ENCODE peak calls at places on chromosomes 13 and 19, in eight cellular contexts. Y, F, G, D, Q, A, V and J are unnamed samples.

GRCh38 chr13:62556973-62557372 is 1141.3 kb upstream of the PCDH20 start:
- DNase-seq in Y (no peak), F (no peak), G (no peak), D (no peak), Q (no peak), A (no peak), V (no peak), J (no peak)

GRCh38 chr13:50375792-50376191 is 360.5 kb downstream of the KCNRG start:
- DNase-seq in Y (no peak), F (peak; percentile 68), G (peak; percentile 35), D (no peak), Q (no peak), A (no peak), V (peak; percentile 57), J (no peak)

GRCh38 chr13:20151016-20151415 is 9.8 kb downstream of the GJA3 start:
- DNase-seq in Y (no peak), F (no peak), G (no peak), D (no peak), Q (no peak), A (no peak), V (no peak), J (no peak)

GRCh38 chr13:99050983-99051488 is 73.2 kb upstream of the DOCK9 start:
- DNase-seq in Y (no peak), F (no peak), G (no peak), D (no peak), Q (no peak), A (no peak), V (no peak), J (no peak)

GRCh38 chr13:112032186-112032835 is 34.6 kb upstream of the SOX1 start:
- DNase-seq in Y (no peak), F (peak; percentile 13), G (no peak), D (no peak), Q (no peak), A (no peak), V (no peak), J (no peak)

GRCh38 chr13:29936051-29936813 is 85.8 kb upstream of the UBL3 start:
- DNase-seq in Y (no peak), F (no peak), G (no peak), D (no peak), Q (no peak), A (no peak), V (no peak), J (no peak)

GRCh38 chr13:99395436-99395835 is 88.2 kb upstream of the GPR183 start:
- DNase-seq in Y (no peak), F (no peak), G (no peak), D (no peak), Q (no peak), A (no peak), V (no peak), J (no peak)

GRCh38 chr19:30085394-30085793 is 143.4 kb downstream of the URI1 start:
- DNase-seq in Y (no peak), F (no peak), G (no peak), D (no peak), Q (no peak), A (no peak), V (no peak), J (no peak)

GRCh38 chr13:98089246-98089645 is 53.6 kb upstream of the FARP1 start:
- DNase-seq in Y (no peak), F (peak; percentile 94), G (peak; percentile 68), D (peak; percentile 25), Q (no peak), A (no peak), V (no peak), J (no peak)

GRCh38 chr13:101455863-101456262 is 3.4 kb downstream of the ITGBL1 start:
- DNase-seq in Y (no peak), F (peak; percentile 96), G (peak; percentile 89), D (peak; percentile 73), Q (no peak), A (peak; percentile 35), V (peak; percentile 87), J (no peak)

GRCh38 chr19:19744641-19745040 is 11.7 kb upstream of the ZNF14 start:
- DNase-seq in Y (no peak), F (no peak), G (no peak), D (no peak), Q (no peak), A (no peak), V (no peak), J (no peak)

GRCh38 chr19:18478545-18479311 is 40.8 kb upstream of the ISYNA1 start:
- DNase-seq in Y (peak; percentile 87), F (peak; percentile 90), G (peak; percentile 92), D (peak; percentile 88), Q (no peak), A (no peak), V (peak; percentile 67), J (no peak)